ENCODE peak calls at places on chromosomes 12 and 14, in nine cellular contexts. One of them, this sample, is unnamed.

GRCh38 chr14:69152181-69152943 is 557 bp downstream of the DCAF5 start:
- DNase-seq in fibroblast of mammary gland: peak; percentile 40
- DNase-seq in stimulated activated CD4-positive, alpha-beta T cell treated with anti-CD3 and anti-CD28 coated beads, Interleukin-4, amount 100 ng/mL, for 4 hours: peak; percentile 44
- DNase-seq in stimulated activated CD8-positive, alpha-beta memory T cell treated with anti-CD3 and anti-CD28 coated beads, Interleukin-7, amount 100 ng/mL, for 1 hour: no peak
- DNase-seq in activated naive CD4-positive, alpha-beta T cell: peak; percentile 55
- DNase-seq in endothelial cell: peak; percentile 35
- DNase-seq in A549: no peak
- DNase-seq in MV-4-11: no peak
- DNase-seq in progenitor cell of endocrine pancreas: no peak
- DNase-seq in this sample: peak; percentile 53

GRCh38 chr12:132557969-132558856 is 52.2 kb downstream of the LRCOL1 start:
- DNase-seq in endothelial cell: no peak
- DNase-seq in stimulated activated CD8-positive, alpha-beta memory T cell treated with anti-CD3 and anti-CD28 coated beads, Interleukin-7, amount 100 ng/mL, for 1 hour: no peak
- DNase-seq in A549: no peak
- DNase-seq in activated naive CD4-positive, alpha-beta T cell: no peak
- DNase-seq in stimulated activated CD4-positive, alpha-beta T cell treated with anti-CD3 and anti-CD28 coated beads, Interleukin-4, amount 100 ng/mL, for 4 hours: no peak
- DNase-seq in progenitor cell of endocrine pancreas: no peak
- DNase-seq in MV-4-11: peak; percentile 80
- DNase-seq in fibroblast of mammary gland: no peak
- DNase-seq in this sample: no peak

GRCh38 chr14:89347885-89348284 is 69.1 kb downstream of the FOXN3 start:
- DNase-seq in MV-4-11: no peak
- DNase-seq in A549: no peak
- DNase-seq in endothelial cell: no peak
- DNase-seq in progenitor cell of endocrine pancreas: no peak
- DNase-seq in fibroblast of mammary gland: no peak
- DNase-seq in stimulated activated CD8-positive, alpha-beta memory T cell treated with anti-CD3 and anti-CD28 coated beads, Interleukin-7, amount 100 ng/mL, for 1 hour: no peak
- DNase-seq in activated naive CD4-positive, alpha-beta T cell: no peak
- DNase-seq in stimulated activated CD4-positive, alpha-beta T cell treated with anti-CD3 and anti-CD28 coated beads, Interleukin-4, amount 100 ng/mL, for 4 hours: no peak
- DNase-seq in this sample: no peak

GRCh38 chr14:30210630-30211029 is 283.0 kb upstream of the PRKD1 start:
- DNase-seq in stimulated activated CD8-positive, alpha-beta memory T cell treated with anti-CD3 and anti-CD28 coated beads, Interleukin-7, amount 100 ng/mL, for 1 hour: no peak
- DNase-seq in fibroblast of mammary gland: peak; percentile 79
- DNase-seq in progenitor cell of endocrine pancreas: no peak
- DNase-seq in activated naive CD4-positive, alpha-beta T cell: no peak
- DNase-seq in MV-4-11: no peak
- DNase-seq in endothelial cell: no peak
- DNase-seq in stimulated activated CD4-positive, alpha-beta T cell treated with anti-CD3 and anti-CD28 coated beads, Interleukin-4, amount 100 ng/mL, for 4 hours: no peak
- DNase-seq in A549: no peak
- DNase-seq in this sample: peak; percentile 11

GRCh38 chr12:42162198-42162597 is 17.5 kb upstream of the GXYLT1 start:
- DNase-seq in progenitor cell of endocrine pancreas: no peak
- DNase-seq in stimulated activated CD8-positive, alpha-beta memory T cell treated with anti-CD3 and anti-CD28 coated beads, Interleukin-7, amount 100 ng/mL, for 1 hour: no peak
- DNase-seq in fibroblast of mammary gland: peak; percentile 46
- DNase-seq in MV-4-11: no peak
- DNase-seq in A549: no peak
- DNase-seq in stimulated activated CD4-positive, alpha-beta T cell treated with anti-CD3 and anti-CD28 coated beads, Interleukin-4, amount 100 ng/mL, for 4 hours: no peak
- DNase-seq in endothelial cell: no peak
- DNase-seq in activated naive CD4-positive, alpha-beta T cell: no peak
- DNase-seq in this sample: no peak

GRCh38 chr14:71243697-71244096 is 336.4 kb downstream of the PCNX1 start:
- DNase-seq in fibroblast of mammary gland: peak; percentile 61
- DNase-seq in endothelial cell: no peak
- DNase-seq in stimulated activated CD4-positive, alpha-beta T cell treated with anti-CD3 and anti-CD28 coated beads, Interleukin-4, amount 100 ng/mL, for 4 hours: no peak
- DNase-seq in progenitor cell of endocrine pancreas: no peak
- DNase-seq in stimulated activated CD8-positive, alpha-beta memory T cell treated with anti-CD3 and anti-CD28 coated beads, Interleukin-7, amount 100 ng/mL, for 1 hour: no peak
- DNase-seq in activated naive CD4-positive, alpha-beta T cell: no peak
- DNase-seq in A549: no peak
- DNase-seq in MV-4-11: no peak
- DNase-seq in this sample: no peak

GRCh38 chr12:76781321-76781720 is 17.4 kb downstream of the ZDHHC17 start:
- DNase-seq in A549: no peak
- DNase-seq in progenitor cell of endocrine pancreas: no peak
- DNase-seq in fibroblast of mammary gland: no peak
- DNase-seq in stimulated activated CD8-positive, alpha-beta memory T cell treated with anti-CD3 and anti-CD28 coated beads, Interleukin-7, amount 100 ng/mL, for 1 hour: no peak
- DNase-seq in activated naive CD4-positive, alpha-beta T cell: no peak
- DNase-seq in stimulated activated CD4-positive, alpha-beta T cell treated with anti-CD3 and anti-CD28 coated beads, Interleukin-4, amount 100 ng/mL, for 4 hours: no peak
- DNase-seq in MV-4-11: no peak
- DNase-seq in endothelial cell: no peak
- DNase-seq in this sample: no peak

GRCh38 chr14:104215706-104216334 is 77.4 kb downstream of the KIF26A start:
- DNase-seq in A549: no peak
- DNase-seq in stimulated activated CD4-positive, alpha-beta T cell treated with anti-CD3 and anti-CD28 coated beads, Interleukin-4, amount 100 ng/mL, for 4 hours: no peak
- DNase-seq in MV-4-11: no peak
- DNase-seq in progenitor cell of endocrine pancreas: no peak
- DNase-seq in fibroblast of mammary gland: no peak
- DNase-seq in activated naive CD4-positive, alpha-beta T cell: no peak
- DNase-seq in stimulated activated CD8-positive, alpha-beta memory T cell treated with anti-CD3 and anti-CD28 coated beads, Interleukin-7, amount 100 ng/mL, for 1 hour: no peak
- DNase-seq in endothelial cell: no peak
- DNase-seq in this sample: no peak

GRCh38 chr14:36452850-36453249 is 67.2 kb downstream of the NKX2-1 start:
- DNase-seq in MV-4-11: no peak
- DNase-seq in endothelial cell: no peak
- DNase-seq in stimulated activated CD8-positive, alpha-beta memory T cell treated with anti-CD3 and anti-CD28 coated beads, Interleukin-7, amount 100 ng/mL, for 1 hour: no peak
- DNase-seq in A549: no peak
- DNase-seq in activated naive CD4-positive, alpha-beta T cell: no peak
- DNase-seq in stimulated activated CD4-positive, alpha-beta T cell treated with anti-CD3 and anti-CD28 coated beads, Interleukin-4, amount 100 ng/mL, for 4 hours: no peak
- DNase-seq in progenitor cell of endocrine pancreas: no peak
- DNase-seq in fibroblast of mammary gland: no peak
- DNase-seq in this sample: no peak

GRCh38 chr14:79356040-79356439 is 855.3 kb downstream of the DIO2 start:
- DNase-seq in progenitor cell of endocrine pancreas: no peak
- DNase-seq in fibroblast of mammary gland: peak; percentile 19
- DNase-seq in stimulated activated CD4-positive, alpha-beta T cell treated with anti-CD3 and anti-CD28 coated beads, Interleukin-4, amount 100 ng/mL, for 4 hours: no peak
- DNase-seq in endothelial cell: no peak
- DNase-seq in MV-4-11: no peak
- DNase-seq in A549: no peak
- DNase-seq in stimulated activated CD8-positive, alpha-beta memory T cell treated with anti-CD3 and anti-CD28 coated beads, Interleukin-7, amount 100 ng/mL, for 1 hour: no peak
- DNase-seq in activated naive CD4-positive, alpha-beta T cell: no peak
- DNase-seq in this sample: no peak

GRCh38 chr12:27644446-27644845 is 51.8 kb upstream of the REP15 start:
- DNase-seq in A549: no peak
- DNase-seq in stimulated activated CD4-positive, alpha-beta T cell treated with anti-CD3 and anti-CD28 coated beads, Interleukin-4, amount 100 ng/mL, for 4 hours: no peak
- DNase-seq in activated naive CD4-positive, alpha-beta T cell: no peak
- DNase-seq in endothelial cell: no peak
- DNase-seq in stimulated activated CD8-positive, alpha-beta memory T cell treated with anti-CD3 and anti-CD28 coated beads, Interleukin-7, amount 100 ng/mL, for 1 hour: no peak
- DNase-seq in MV-4-11: no peak
- DNase-seq in fibroblast of mammary gland: peak; percentile 72
- DNase-seq in progenitor cell of endocrine pancreas: no peak
- DNase-seq in this sample: no peak

GRCh38 chr12:50103767-50104321 is at the start of gene GPD1:
- DNase-seq in stimulated activated CD8-positive, alpha-beta memory T cell treated with anti-CD3 and anti-CD28 coated beads, Interleukin-7, amount 100 ng/mL, for 1 hour: no peak
- DNase-seq in A549: no peak
- DNase-seq in activated naive CD4-positive, alpha-beta T cell: no peak
- DNase-seq in endothelial cell: no peak
- DNase-seq in fibroblast of mammary gland: peak; percentile 28
- DNase-seq in MV-4-11: no peak
- DNase-seq in progenitor cell of endocrine pancreas: peak; percentile 37
- DNase-seq in stimulated activated CD4-positive, alpha-beta T cell treated with anti-CD3 and anti-CD28 coated beads, Interleukin-4, amount 100 ng/mL, for 4 hours: peak; percentile 29
- DNase-seq in this sample: peak; percentile 66

GRCh38 chr12:9649532-9649940 is 20.0 kb upstream of the CLEC2D start:
- DNase-seq in MV-4-11: peak; percentile 69
- DNase-seq in A549: no peak
- DNase-seq in stimulated activated CD8-positive, alpha-beta memory T cell treated with anti-CD3 and anti-CD28 coated beads, Interleukin-7, amount 100 ng/mL, for 1 hour: no peak
- DNase-seq in fibroblast of mammary gland: no peak
- DNase-seq in stimulated activated CD4-positive, alpha-beta T cell treated with anti-CD3 and anti-CD28 coated beads, Interleukin-4, amount 100 ng/mL, for 4 hours: no peak
- DNase-seq in activated naive CD4-positive, alpha-beta T cell: no peak
- DNase-seq in endothelial cell: peak; percentile 9
- DNase-seq in progenitor cell of endocrine pancreas: no peak
- DNase-seq in this sample: peak; percentile 46

GRCh38 chr14:44960646-44961045 is 1.1 kb downstream of the KLHL28 start:
- DNase-seq in stimulated activated CD8-positive, alpha-beta memory T cell treated with anti-CD3 and anti-CD28 coated beads, Interleukin-7, amount 100 ng/mL, for 1 hour: no peak
- DNase-seq in fibroblast of mammary gland: peak; percentile 16
- DNase-seq in progenitor cell of endocrine pancreas: no peak
- DNase-seq in endothelial cell: no peak
- DNase-seq in A549: no peak
- DNase-seq in MV-4-11: no peak
- DNase-seq in stimulated activated CD4-positive, alpha-beta T cell treated with anti-CD3 and anti-CD28 coated beads, Interleukin-4, amount 100 ng/mL, for 4 hours: no peak
- DNase-seq in activated naive CD4-positive, alpha-beta T cell: no peak
- DNase-seq in this sample: no peak

GRCh38 chr14:100389497-100390104 is 66.5 kb downstream of the SLC25A47 start:
- DNase-seq in endothelial cell: no peak
- DNase-seq in A549: no peak
- DNase-seq in MV-4-11: no peak
- DNase-seq in stimulated activated CD4-positive, alpha-beta T cell treated with anti-CD3 and anti-CD28 coated beads, Interleukin-4, amount 100 ng/mL, for 4 hours: no peak
- DNase-seq in activated naive CD4-positive, alpha-beta T cell: no peak
- DNase-seq in stimulated activated CD8-positive, alpha-beta memory T cell treated with anti-CD3 and anti-CD28 coated beads, Interleukin-7, amount 100 ng/mL, for 1 hour: no peak
- DNase-seq in fibroblast of mammary gland: no peak
- DNase-seq in progenitor cell of endocrine pancreas: no peak
- DNase-seq in this sample: no peak

GRCh38 chr14:54785778-54786160 is 116.9 kb downstream of the GCH1 start:
- DNase-seq in stimulated activated CD8-positive, alpha-beta memory T cell treated with anti-CD3 and anti-CD28 coated beads, Interleukin-7, amount 100 ng/mL, for 1 hour: no peak
- DNase-seq in MV-4-11: no peak
- DNase-seq in stimulated activated CD4-positive, alpha-beta T cell treated with anti-CD3 and anti-CD28 coated beads, Interleukin-4, amount 100 ng/mL, for 4 hours: no peak
- DNase-seq in fibroblast of mammary gland: no peak
- DNase-seq in A549: no peak
- DNase-seq in endothelial cell: no peak
- DNase-seq in progenitor cell of endocrine pancreas: no peak
- DNase-seq in activated naive CD4-positive, alpha-beta T cell: no peak
- DNase-seq in this sample: no peak

GRCh38 chr14:90518941-90519256 is 122.1 kb downstream of the CALM1 start:
- DNase-seq in endothelial cell: peak; percentile 58
- DNase-seq in A549: no peak
- DNase-seq in activated naive CD4-positive, alpha-beta T cell: peak; percentile 12
- DNase-seq in MV-4-11: no peak
- DNase-seq in progenitor cell of endocrine pancreas: no peak
- DNase-seq in stimulated activated CD8-positive, alpha-beta memory T cell treated with anti-CD3 and anti-CD28 coated beads, Interleukin-7, amount 100 ng/mL, for 1 hour: peak; percentile 23
- DNase-seq in fibroblast of mammary gland: peak; percentile 28
- DNase-seq in stimulated activated CD4-positive, alpha-beta T cell treated with anti-CD3 and anti-CD28 coated beads, Interleukin-4, amount 100 ng/mL, for 4 hours: peak; percentile 43
- DNase-seq in this sample: no peak

GRCh38 chr14:80456200-80456599 is 244.9 kb upstream of the DIO2 start:
- DNase-seq in stimulated activated CD8-positive, alpha-beta memory T cell treated with anti-CD3 and anti-CD28 coated beads, Interleukin-7, amount 100 ng/mL, for 1 hour: no peak
- DNase-seq in A549: no peak
- DNase-seq in progenitor cell of endocrine pancreas: no peak
- DNase-seq in stimulated activated CD4-positive, alpha-beta T cell treated with anti-CD3 and anti-CD28 coated beads, Interleukin-4, amount 100 ng/mL, for 4 hours: no peak
- DNase-seq in MV-4-11: no peak
- DNase-seq in fibroblast of mammary gland: peak; percentile 49
- DNase-seq in endothelial cell: no peak
- DNase-seq in activated naive CD4-positive, alpha-beta T cell: no peak
- DNase-seq in this sample: no peak

GRCh38 chr12:29253916-29254625 is 105.0 kb downstream of the FAR2 start:
- DNase-seq in stimulated activated CD4-positive, alpha-beta T cell treated with anti-CD3 and anti-CD28 coated beads, Interleukin-4, amount 100 ng/mL, for 4 hours: no peak
- DNase-seq in A549: no peak
- DNase-seq in endothelial cell: no peak
- DNase-seq in fibroblast of mammary gland: peak; percentile 56
- DNase-seq in progenitor cell of endocrine pancreas: no peak
- DNase-seq in MV-4-11: no peak
- DNase-seq in stimulated activated CD8-positive, alpha-beta memory T cell treated with anti-CD3 and anti-CD28 coated beads, Interleukin-7, amount 100 ng/mL, for 1 hour: no peak
- DNase-seq in activated naive CD4-positive, alpha-beta T cell: no peak
- DNase-seq in this sample: no peak

GRCh38 chr12:97006585-97006984 is 99.5 kb downstream of the NEDD1 start:
- DNase-seq in MV-4-11: no peak
- DNase-seq in progenitor cell of endocrine pancreas: no peak
- DNase-seq in stimulated activated CD4-positive, alpha-beta T cell treated with anti-CD3 and anti-CD28 coated beads, Interleukin-4, amount 100 ng/mL, for 4 hours: no peak
- DNase-seq in stimulated activated CD8-positive, alpha-beta memory T cell treated with anti-CD3 and anti-CD28 coated beads, Interleukin-7, amount 100 ng/mL, for 1 hour: no peak
- DNase-seq in endothelial cell: no peak
- DNase-seq in A549: no peak
- DNase-seq in activated naive CD4-positive, alpha-beta T cell: no peak
- DNase-seq in fibroblast of mammary gland: no peak
- DNase-seq in this sample: no peak

GRCh38 chr12:42884116-42884515 is 294.6 kb upstream of the PRICKLE1 start:
- DNase-seq in activated naive CD4-positive, alpha-beta T cell: no peak
- DNase-seq in progenitor cell of endocrine pancreas: no peak
- DNase-seq in fibroblast of mammary gland: no peak
- DNase-seq in A549: no peak
- DNase-seq in MV-4-11: no peak
- DNase-seq in stimulated activated CD8-positive, alpha-beta memory T cell treated with anti-CD3 and anti-CD28 coated beads, Interleukin-7, amount 100 ng/mL, for 1 hour: no peak
- DNase-seq in stimulated activated CD4-positive, alpha-beta T cell treated with anti-CD3 and anti-CD28 coated beads, Interleukin-4, amount 100 ng/mL, for 4 hours: no peak
- DNase-seq in endothelial cell: no peak
- DNase-seq in this sample: no peak

GRCh38 chr14:97277711-97278110 is 480.5 kb downstream of the VRK1 start:
- DNase-seq in progenitor cell of endocrine pancreas: no peak
- DNase-seq in endothelial cell: no peak
- DNase-seq in stimulated activated CD4-positive, alpha-beta T cell treated with anti-CD3 and anti-CD28 coated beads, Interleukin-4, amount 100 ng/mL, for 4 hours: no peak
- DNase-seq in fibroblast of mammary gland: no peak
- DNase-seq in activated naive CD4-positive, alpha-beta T cell: no peak
- DNase-seq in A549: no peak
- DNase-seq in MV-4-11: no peak
- DNase-seq in stimulated activated CD8-positive, alpha-beta memory T cell treated with anti-CD3 and anti-CD28 coated beads, Interleukin-7, amount 100 ng/mL, for 1 hour: no peak
- DNase-seq in this sample: no peak

GRCh38 chr12:19575307-19576243 is 136.3 kb downstream of the AEBP2 start:
- DNase-seq in stimulated activated CD4-positive, alpha-beta T cell treated with anti-CD3 and anti-CD28 coated beads, Interleukin-4, amount 100 ng/mL, for 4 hours: no peak
- DNase-seq in fibroblast of mammary gland: peak; percentile 60
- DNase-seq in stimulated activated CD8-positive, alpha-beta memory T cell treated with anti-CD3 and anti-CD28 coated beads, Interleukin-7, amount 100 ng/mL, for 1 hour: no peak
- DNase-seq in progenitor cell of endocrine pancreas: no peak
- DNase-seq in MV-4-11: no peak
- DNase-seq in A549: no peak
- DNase-seq in endothelial cell: peak; percentile 15
- DNase-seq in activated naive CD4-positive, alpha-beta T cell: no peak
- DNase-seq in this sample: peak; percentile 26

GRCh38 chr12:58918475-58918874 is 1.8 kb downstream of the LRIG3 start:
- DNase-seq in endothelial cell: no peak
- DNase-seq in stimulated activated CD4-positive, alpha-beta T cell treated with anti-CD3 and anti-CD28 coated beads, Interleukin-4, amount 100 ng/mL, for 4 hours: no peak
- DNase-seq in A549: no peak
- DNase-seq in MV-4-11: no peak
- DNase-seq in stimulated activated CD8-positive, alpha-beta memory T cell treated with anti-CD3 and anti-CD28 coated beads, Interleukin-7, amount 100 ng/mL, for 1 hour: no peak
- DNase-seq in activated naive CD4-positive, alpha-beta T cell: no peak
- DNase-seq in progenitor cell of endocrine pancreas: no peak
- DNase-seq in fibroblast of mammary gland: peak; percentile 36
- DNase-seq in this sample: no peak

GRCh38 chr12:49767333-49767732 is 26.0 kb downstream of the TMBIM6 start:
- DNase-seq in progenitor cell of endocrine pancreas: no peak
- DNase-seq in activated naive CD4-positive, alpha-beta T cell: no peak
- DNase-seq in endothelial cell: no peak
- DNase-seq in stimulated activated CD8-positive, alpha-beta memory T cell treated with anti-CD3 and anti-CD28 coated beads, Interleukin-7, amount 100 ng/mL, for 1 hour: no peak
- DNase-seq in MV-4-11: no peak
- DNase-seq in stimulated activated CD4-positive, alpha-beta T cell treated with anti-CD3 and anti-CD28 coated beads, Interleukin-4, amount 100 ng/mL, for 4 hours: no peak
- DNase-seq in A549: no peak
- DNase-seq in fibroblast of mammary gland: peak; percentile 25
- DNase-seq in this sample: peak; percentile 45

GRCh38 chr14:61406198-61406597 is 84.8 kb downstream of the PRKCH start:
- DNase-seq in stimulated activated CD4-positive, alpha-beta T cell treated with anti-CD3 and anti-CD28 coated beads, Interleukin-4, amount 100 ng/mL, for 4 hours: no peak
- DNase-seq in endothelial cell: no peak
- DNase-seq in activated naive CD4-positive, alpha-beta T cell: no peak
- DNase-seq in MV-4-11: no peak
- DNase-seq in A549: no peak
- DNase-seq in progenitor cell of endocrine pancreas: no peak
- DNase-seq in stimulated activated CD8-positive, alpha-beta memory T cell treated with anti-CD3 and anti-CD28 coated beads, Interleukin-7, amount 100 ng/mL, for 1 hour: no peak
- DNase-seq in fibroblast of mammary gland: no peak
- DNase-seq in this sample: no peak

GRCh38 chr14:50030049-50030448 is 86.3 kb downstream of the VCPKMT start:
- DNase-seq in MV-4-11: peak; percentile 45
- DNase-seq in progenitor cell of endocrine pancreas: no peak
- DNase-seq in stimulated activated CD8-positive, alpha-beta memory T cell treated with anti-CD3 and anti-CD28 coated beads, Interleukin-7, amount 100 ng/mL, for 1 hour: no peak
- DNase-seq in activated naive CD4-positive, alpha-beta T cell: no peak
- DNase-seq in endothelial cell: no peak
- DNase-seq in A549: no peak
- DNase-seq in fibroblast of mammary gland: no peak
- DNase-seq in stimulated activated CD4-positive, alpha-beta T cell treated with anti-CD3 and anti-CD28 coated beads, Interleukin-4, amount 100 ng/mL, for 4 hours: no peak
- DNase-seq in this sample: no peak

GRCh38 chr14:61104358-61104757 is 123.3 kb downstream of the SLC38A6 start:
- DNase-seq in stimulated activated CD8-positive, alpha-beta memory T cell treated with anti-CD3 and anti-CD28 coated beads, Interleukin-7, amount 100 ng/mL, for 1 hour: no peak
- DNase-seq in MV-4-11: peak; percentile 61
- DNase-seq in endothelial cell: no peak
- DNase-seq in progenitor cell of endocrine pancreas: no peak
- DNase-seq in fibroblast of mammary gland: no peak
- DNase-seq in A549: no peak
- DNase-seq in activated naive CD4-positive, alpha-beta T cell: no peak
- DNase-seq in stimulated activated CD4-positive, alpha-beta T cell treated with anti-CD3 and anti-CD28 coated beads, Interleukin-4, amount 100 ng/mL, for 4 hours: no peak
- DNase-seq in this sample: no peak

GRCh38 chr12:93183940-93184663 is 193.6 kb upstream of the NUDT4 start:
- DNase-seq in A549: no peak
- DNase-seq in MV-4-11: peak; percentile 98
- DNase-seq in activated naive CD4-positive, alpha-beta T cell: no peak
- DNase-seq in endothelial cell: no peak
- DNase-seq in progenitor cell of endocrine pancreas: no peak
- DNase-seq in stimulated activated CD4-positive, alpha-beta T cell treated with anti-CD3 and anti-CD28 coated beads, Interleukin-4, amount 100 ng/mL, for 4 hours: no peak
- DNase-seq in fibroblast of mammary gland: peak; percentile 45
- DNase-seq in stimulated activated CD8-positive, alpha-beta memory T cell treated with anti-CD3 and anti-CD28 coated beads, Interleukin-7, amount 100 ng/mL, for 1 hour: no peak
- DNase-seq in this sample: no peak

GRCh38 chr14:95906591-95906990 is 30.0 kb downstream of the TUNAR start:
- DNase-seq in progenitor cell of endocrine pancreas: no peak
- DNase-seq in MV-4-11: no peak
- DNase-seq in A549: no peak
- DNase-seq in stimulated activated CD8-positive, alpha-beta memory T cell treated with anti-CD3 and anti-CD28 coated beads, Interleukin-7, amount 100 ng/mL, for 1 hour: no peak
- DNase-seq in fibroblast of mammary gland: no peak
- DNase-seq in stimulated activated CD4-positive, alpha-beta T cell treated with anti-CD3 and anti-CD28 coated beads, Interleukin-4, amount 100 ng/mL, for 4 hours: no peak
- DNase-seq in endothelial cell: no peak
- DNase-seq in activated naive CD4-positive, alpha-beta T cell: no peak
- DNase-seq in this sample: no peak

This sample was measured in SW480.